ENCODE peak calls at places on chromosomes 2 and 18, in ten cellular contexts. One of them, this sample, is unnamed.

GRCh38 chr2:168346725-168347477 is 99.5 kb upstream of the STK39 start:
- DNase-seq in foreskin fibroblast: peak; percentile 45
- DNase-seq in AG10803: peak; percentile 58
- DNase-seq in Peyer's patch: peak; percentile 41
- DNase-seq in ovary: peak; percentile 69
- DNase-seq in kidney: peak; percentile 73
- DNase-seq in colonic mucosa: peak; percentile 81
- DNase-seq in left lung: no peak
- DNase-seq in thyroid gland: peak; percentile 73
- DNase-seq in adrenal gland: peak; percentile 74
- DNase-seq in this sample: peak; percentile 83

GRCh38 chr2:237896507-237896892 is 37.1 kb downstream of the RAMP1 start:
- DNase-seq in foreskin fibroblast: no peak
- DNase-seq in AG10803: no peak
- DNase-seq in Peyer's patch: no peak
- DNase-seq in ovary: no peak
- DNase-seq in kidney: no peak
- DNase-seq in colonic mucosa: no peak
- DNase-seq in left lung: no peak
- DNase-seq in thyroid gland: no peak
- DNase-seq in adrenal gland: no peak
- DNase-seq in this sample: no peak

GRCh38 chr18:9513971-9514512 is 38.7 kb downstream of the RALBP1 start:
- DNase-seq in foreskin fibroblast: peak; percentile 38
- DNase-seq in AG10803: peak; percentile 69
- DNase-seq in Peyer's patch: no peak
- DNase-seq in ovary: no peak
- DNase-seq in kidney: no peak
- DNase-seq in colonic mucosa: no peak
- DNase-seq in left lung: no peak
- DNase-seq in thyroid gland: no peak
- DNase-seq in adrenal gland: no peak
- DNase-seq in this sample: no peak

GRCh38 chr18:3304832-3305231 is 42.9 kb downstream of the MYL12B start:
- DNase-seq in foreskin fibroblast: no peak
- DNase-seq in AG10803: no peak
- DNase-seq in Peyer's patch: no peak
- DNase-seq in ovary: no peak
- DNase-seq in kidney: no peak
- DNase-seq in colonic mucosa: no peak
- DNase-seq in left lung: no peak
- DNase-seq in thyroid gland: no peak
- DNase-seq in adrenal gland: no peak
- DNase-seq in this sample: no peak

GRCh38 chr2:129758461-129759185 is 220.8 kb upstream of the RAB6C start:
- DNase-seq in foreskin fibroblast: no peak
- DNase-seq in AG10803: peak; percentile 1
- DNase-seq in Peyer's patch: no peak
- DNase-seq in ovary: no peak
- DNase-seq in kidney: no peak
- DNase-seq in colonic mucosa: no peak
- DNase-seq in left lung: no peak
- DNase-seq in thyroid gland: no peak
- DNase-seq in adrenal gland: no peak
- DNase-seq in this sample: peak; percentile 9

GRCh38 chr2:186255823-186256222 is 230.2 kb upstream of the ZC3H15 start:
- DNase-seq in foreskin fibroblast: no peak
- DNase-seq in AG10803: no peak
- DNase-seq in Peyer's patch: no peak
- DNase-seq in ovary: no peak
- DNase-seq in kidney: no peak
- DNase-seq in colonic mucosa: no peak
- DNase-seq in left lung: no peak
- DNase-seq in thyroid gland: no peak
- DNase-seq in adrenal gland: no peak
- DNase-seq in this sample: no peak

GRCh38 chr2:113212245-113213060 is 38.7 kb downstream of the PSD4 start:
- DNase-seq in foreskin fibroblast: no peak
- DNase-seq in AG10803: no peak
- DNase-seq in Peyer's patch: no peak
- DNase-seq in ovary: peak; percentile 40
- DNase-seq in kidney: peak; percentile 90
- DNase-seq in colonic mucosa: no peak
- DNase-seq in left lung: no peak
- DNase-seq in thyroid gland: peak; percentile 85
- DNase-seq in adrenal gland: no peak
- DNase-seq in this sample: no peak

GRCh38 chr2:174180165-174180724 is 68.1 kb downstream of the OLA1 start:
- DNase-seq in foreskin fibroblast: no peak
- DNase-seq in AG10803: peak; percentile 6
- DNase-seq in Peyer's patch: no peak
- DNase-seq in ovary: no peak
- DNase-seq in kidney: no peak
- DNase-seq in colonic mucosa: no peak
- DNase-seq in left lung: no peak
- DNase-seq in thyroid gland: no peak
- DNase-seq in adrenal gland: no peak
- DNase-seq in this sample: peak; percentile 3

GRCh38 chr2:3605013-3605961 is 10.4 kb downstream of the COLEC11 start:
- DNase-seq in foreskin fibroblast: peak; percentile 32
- DNase-seq in AG10803: peak; percentile 29
- DNase-seq in Peyer's patch: peak; percentile 26
- DNase-seq in ovary: peak; percentile 77
- DNase-seq in kidney: peak; percentile 91
- DNase-seq in colonic mucosa: peak; percentile 46
- DNase-seq in left lung: peak; percentile 40
- DNase-seq in thyroid gland: peak; percentile 16
- DNase-seq in adrenal gland: peak; percentile 81
- DNase-seq in this sample: peak; percentile 31

GRCh38 chr18:10320201-10320600 is 134.2 kb upstream of the APCDD1 start:
- DNase-seq in foreskin fibroblast: no peak
- DNase-seq in AG10803: no peak
- DNase-seq in Peyer's patch: no peak
- DNase-seq in ovary: no peak
- DNase-seq in kidney: no peak
- DNase-seq in colonic mucosa: no peak
- DNase-seq in left lung: no peak
- DNase-seq in thyroid gland: no peak
- DNase-seq in adrenal gland: no peak
- DNase-seq in this sample: no peak

GRCh38 chr18:9421788-9422329 is 53.5 kb upstream of the RALBP1 start:
- DNase-seq in foreskin fibroblast: no peak
- DNase-seq in AG10803: no peak
- DNase-seq in Peyer's patch: no peak
- DNase-seq in ovary: no peak
- DNase-seq in kidney: no peak
- DNase-seq in colonic mucosa: no peak
- DNase-seq in left lung: no peak
- DNase-seq in thyroid gland: no peak
- DNase-seq in adrenal gland: no peak
- DNase-seq in this sample: no peak

DNA sequence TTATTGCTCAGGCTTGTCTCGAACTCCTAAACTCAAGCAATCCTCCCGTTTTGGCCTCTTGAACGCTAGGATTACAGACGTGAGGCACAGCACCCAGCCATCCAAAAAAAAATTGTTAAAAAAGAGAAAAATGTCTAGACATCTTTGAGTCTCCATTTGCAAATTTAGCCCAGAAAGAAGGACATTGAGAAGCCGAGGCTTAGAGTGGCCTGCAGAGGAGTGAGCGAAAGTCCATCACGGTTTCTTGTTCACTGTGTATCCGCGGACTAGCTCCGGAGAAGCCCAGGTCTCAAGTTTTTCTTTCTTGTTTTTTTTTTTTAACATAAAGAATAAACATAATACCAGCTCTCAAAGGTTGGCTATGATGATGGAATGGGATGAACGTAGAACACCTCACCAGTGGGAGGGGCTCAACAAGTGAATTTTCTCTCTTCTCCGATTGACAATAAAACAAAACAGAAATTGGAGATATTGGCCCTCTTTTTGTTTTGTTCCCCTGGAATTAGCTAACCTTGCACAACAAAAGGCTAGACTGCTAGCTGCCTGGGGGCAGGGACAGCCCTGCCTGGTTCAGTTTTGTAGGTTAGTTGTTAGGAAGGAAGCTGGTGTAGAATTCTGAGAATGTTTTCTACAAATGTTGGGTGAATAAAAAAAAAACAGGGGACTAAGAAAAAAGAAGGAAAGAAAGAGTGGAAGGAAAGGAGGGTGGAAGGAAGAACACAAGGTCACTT is 163.4 kb downstream of the MYCN start:
- DNase-seq in foreskin fibroblast: no peak
- DNase-seq in AG10803: no peak
- DNase-seq in Peyer's patch: no peak
- DNase-seq in ovary: no peak
- DNase-seq in kidney: no peak
- DNase-seq in colonic mucosa: no peak
- DNase-seq in left lung: no peak
- DNase-seq in thyroid gland: no peak
- DNase-seq in adrenal gland: no peak
- DNase-seq in this sample: no peak
- H3K4me3 ChIP-seq in foreskin fibroblast: no peak overlapping the region
- H3K4me3 ChIP-seq in AG10803: no peak overlapping the region
- H3K4me3 ChIP-seq in Peyer's patch: no peak overlapping the region
- H3K4me3 ChIP-seq in ovary: no peak overlapping the region
- H3K4me3 ChIP-seq in kidney: no peak overlapping the region
- H3K4me3 ChIP-seq in colonic mucosa: no peak overlapping the region
- H3K4me3 ChIP-seq in left lung: no peak overlapping the region
- H3K4me3 ChIP-seq in thyroid gland: no peak overlapping the region
- H3K4me3 ChIP-seq in adrenal gland: no peak overlapping the region
- H3K4me3 ChIP-seq in this sample: no peak overlapping the region

DNA sequence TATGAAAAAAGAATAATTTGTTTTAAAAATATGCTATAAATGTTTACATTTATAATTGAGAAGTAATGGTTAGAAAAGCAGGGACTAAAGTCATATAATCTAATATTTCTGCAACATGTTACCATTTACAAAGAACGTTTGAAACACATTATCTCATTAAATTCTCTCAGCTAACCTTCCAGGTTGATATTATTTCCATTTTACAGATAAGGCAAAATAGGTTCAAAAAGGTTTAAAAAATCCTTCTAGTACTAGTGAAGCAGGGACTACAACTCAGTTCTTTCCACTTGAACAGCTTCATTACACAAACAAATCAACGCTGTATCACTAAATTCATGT is 875 bp downstream of the FASTKD1 start:
- DNase-seq in foreskin fibroblast: no peak
- DNase-seq in AG10803: no peak
- DNase-seq in Peyer's patch: no peak
- DNase-seq in ovary: no peak
- DNase-seq in kidney: no peak
- DNase-seq in colonic mucosa: no peak
- DNase-seq in left lung: no peak
- DNase-seq in thyroid gland: no peak
- DNase-seq in adrenal gland: no peak
- DNase-seq in this sample: peak; percentile 12
- H3K4me3 ChIP-seq in foreskin fibroblast: peak overlapping the region; percentile 96
- H3K4me3 ChIP-seq in AG10803: peak overlapping the region; percentile 87
- H3K4me3 ChIP-seq in Peyer's patch: peak overlapping the region; percentile 77
- H3K4me3 ChIP-seq in ovary: peak overlapping the region; percentile 47
- H3K4me3 ChIP-seq in kidney: peak overlapping the region; percentile 81
- H3K4me3 ChIP-seq in colonic mucosa: peak overlapping the region; percentile 65
- H3K4me3 ChIP-seq in left lung: peak overlapping the region; percentile 68
- H3K4me3 ChIP-seq in thyroid gland: peak overlapping the region; percentile 38
- H3K4me3 ChIP-seq in adrenal gland: peak overlapping the region; percentile 51
- H3K4me3 ChIP-seq in this sample: peak overlapping the region; percentile 62

GRCh38 chr18:79898952-79899608 is 52.4 kb downstream of the SLC66A2 start:
- DNase-seq in foreskin fibroblast: no peak
- DNase-seq in AG10803: no peak
- DNase-seq in Peyer's patch: no peak
- DNase-seq in ovary: peak; percentile 25
- DNase-seq in kidney: peak; percentile 66
- DNase-seq in colonic mucosa: no peak
- DNase-seq in left lung: peak; percentile 74
- DNase-seq in thyroid gland: no peak
- DNase-seq in adrenal gland: no peak
- DNase-seq in this sample: no peak

GRCh38 chr18:79900610-79901570 is 50.6 kb downstream of the SLC66A2 start:
- DNase-seq in foreskin fibroblast: no peak
- DNase-seq in AG10803: no peak
- DNase-seq in Peyer's patch: no peak
- DNase-seq in ovary: no peak
- DNase-seq in kidney: peak; percentile 71
- DNase-seq in colonic mucosa: no peak
- DNase-seq in left lung: no peak
- DNase-seq in thyroid gland: no peak
- DNase-seq in adrenal gland: no peak
- DNase-seq in this sample: no peak

GRCh38 chr18:79899609-79900435 is 51.6 kb downstream of the SLC66A2 start:
- DNase-seq in foreskin fibroblast: no peak
- DNase-seq in AG10803: no peak
- DNase-seq in Peyer's patch: no peak
- DNase-seq in ovary: no peak
- DNase-seq in kidney: peak; percentile 63
- DNase-seq in colonic mucosa: no peak
- DNase-seq in left lung: peak; percentile 67
- DNase-seq in thyroid gland: no peak
- DNase-seq in adrenal gland: no peak
- DNase-seq in this sample: no peak

GRCh38 chr18:79896746-79897145 is 54.7 kb downstream of the SLC66A2 start:
- DNase-seq in foreskin fibroblast: no peak
- DNase-seq in AG10803: no peak
- DNase-seq in Peyer's patch: no peak
- DNase-seq in ovary: no peak
- DNase-seq in kidney: no peak
- DNase-seq in colonic mucosa: no peak
- DNase-seq in left lung: no peak
- DNase-seq in thyroid gland: no peak
- DNase-seq in adrenal gland: no peak
- DNase-seq in this sample: no peak

GRCh38 chr18:79897940-79898625 is 53.4 kb downstream of the SLC66A2 start:
- DNase-seq in foreskin fibroblast: no peak
- DNase-seq in AG10803: no peak
- DNase-seq in Peyer's patch: no peak
- DNase-seq in ovary: no peak
- DNase-seq in kidney: peak; percentile 41
- DNase-seq in colonic mucosa: no peak
- DNase-seq in left lung: no peak
- DNase-seq in thyroid gland: no peak
- DNase-seq in adrenal gland: no peak
- DNase-seq in this sample: no peak
- H3K4me3 ChIP-seq in foreskin fibroblast: no peak overlapping the region
- H3K4me3 ChIP-seq in AG10803: no peak overlapping the region
- H3K4me3 ChIP-seq in Peyer's patch: no peak overlapping the region
- H3K4me3 ChIP-seq in ovary: no peak overlapping the region
- H3K4me3 ChIP-seq in kidney: no peak overlapping the region
- H3K4me3 ChIP-seq in colonic mucosa: no peak overlapping the region
- H3K4me3 ChIP-seq in left lung: no peak overlapping the region
- H3K4me3 ChIP-seq in thyroid gland: no peak overlapping the region
- H3K4me3 ChIP-seq in adrenal gland: no peak overlapping the region
- H3K4me3 ChIP-seq in this sample: no peak overlapping the region

DNA sequence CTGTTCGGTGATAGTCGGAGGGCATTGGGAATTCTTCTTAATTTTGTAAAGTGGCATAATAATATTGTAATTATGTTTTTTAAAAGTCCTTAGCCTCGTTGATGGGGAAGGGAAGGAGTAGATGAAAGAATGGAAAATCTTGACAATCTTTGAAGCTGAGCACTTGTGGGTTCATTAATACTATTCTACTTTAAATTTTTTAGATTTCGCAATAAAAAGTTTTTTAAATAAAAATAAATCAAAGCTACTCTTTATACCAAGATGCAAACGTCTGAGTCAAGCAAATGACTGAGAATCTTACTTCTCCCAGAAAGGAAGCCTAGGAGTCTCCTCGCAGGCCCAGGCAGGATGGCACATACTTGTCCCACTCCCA is 98.5 kb upstream of the GPR45 start:
- DNase-seq in foreskin fibroblast: peak; percentile 7
- DNase-seq in AG10803: no peak
- DNase-seq in Peyer's patch: no peak
- DNase-seq in ovary: no peak
- DNase-seq in kidney: no peak
- DNase-seq in colonic mucosa: no peak
- DNase-seq in left lung: no peak
- DNase-seq in thyroid gland: no peak
- DNase-seq in adrenal gland: no peak
- DNase-seq in this sample: no peak
- H3K4me3 ChIP-seq in foreskin fibroblast: no peak overlapping the region
- H3K4me3 ChIP-seq in AG10803: no peak overlapping the region
- H3K4me3 ChIP-seq in Peyer's patch: no peak overlapping the region
- H3K4me3 ChIP-seq in ovary: no peak overlapping the region
- H3K4me3 ChIP-seq in kidney: no peak overlapping the region
- H3K4me3 ChIP-seq in colonic mucosa: no peak overlapping the region
- H3K4me3 ChIP-seq in left lung: no peak overlapping the region
- H3K4me3 ChIP-seq in thyroid gland: peak overlapping the region; percentile 34
- H3K4me3 ChIP-seq in adrenal gland: no peak overlapping the region
- H3K4me3 ChIP-seq in this sample: no peak overlapping the region